ENCODE peak calls at places on chromosomes 2 and 18, in four cellular contexts. P, V, Q and O are unnamed samples.

GRCh38 chr2:75403991-75404428 is 156.7 kb downstream of the EVA1A start:
- DNase-seq in P (peak; percentile 59), V (peak; percentile 37), Q (peak; percentile 41), O (peak; percentile 89)

GRCh38 chr2:34831096-34831495 is 1232.0 kb upstream of the FAM98A start:
- DNase-seq in P (no peak), V (no peak), Q (no peak), O (no peak)

GRCh38 chr2:222946700-222947278 is 86.0 kb downstream of the ACSL3 start:
- DNase-seq in Q (peak; percentile 54), P (peak; percentile 40), V (no peak), O (no peak)

GRCh38 chr2:99840831-99841230 is 301.6 kb downstream of the AFF3 start:
- DNase-seq in Q (peak; percentile 54), V (no peak), P (no peak), O (no peak)

GRCh38 chr2:168727904-168728470 is 74.5 kb upstream of the NOSTRIN start:
- DNase-seq in P (no peak), Q (peak; percentile 63), V (no peak), O (no peak)

GRCh38 chr2:167310442-167310841 is 422.2 kb downstream of the XIRP2 start:
- DNase-seq in V (no peak), Q (peak; percentile 17), P (no peak), O (no peak)

GRCh38 chr2:14199040-14199439 is 433.5 kb upstream of the LRATD1 start:
- DNase-seq in P (no peak), V (no peak), Q (peak; percentile 15), O (no peak)

GRCh38 chr2:190649798-190650390 is 1.0 kb downstream of the NAB1 start:
- DNase-seq in V (no peak), Q (peak; percentile 50), P (peak; percentile 43), O (peak; percentile 63)

GRCh38 chr18:58894937-58895336 is 30.3 kb downstream of the ZNF532 start:
- DNase-seq in Q (no peak), P (no peak), V (no peak), O (no peak)

GRCh38 chr2:214593723-214594122 is 182.9 kb downstream of the VWC2L start:
- DNase-seq in V (no peak), P (peak; percentile 93), Q (peak; percentile 92), O (no peak)

GRCh38 chr2:97748397-97748796 is 35.0 kb downstream of the ZAP70 start:
- DNase-seq in Q (no peak), V (peak; percentile 57), P (no peak), O (peak; percentile 85)

GRCh38 chr18:7116832-7117389 is 686 bp downstream of the LAMA1 start:
- DNase-seq in P (no peak), Q (peak; percentile 9), V (no peak), O (no peak)
- H3K4me3 ChIP-seq in P (peak overlapping the region; percentile 65), Q (peak overlapping the region; percentile 68), V (no peak overlapping the region), O (no peak overlapping the region)

GRCh38 chr2:47073217-47073616 is 81.9 kb downstream of the STPG4 start:
- DNase-seq in Q (no peak), V (no peak), P (no peak), O (no peak)

GRCh38 chr2:47074691-47075090 is 80.4 kb downstream of the STPG4 start:
- DNase-seq in Q (no peak), V (no peak), P (no peak), O (no peak)

GRCh38 chr2:47072018-47072691 is 83.0 kb downstream of the STPG4 start:
- DNase-seq in P (peak; percentile 70), Q (peak; percentile 98), V (no peak), O (no peak)

GRCh38 chr2:47072728-47073191 is 82.3 kb downstream of the STPG4 start:
- DNase-seq in P (no peak), Q (no peak), V (no peak), O (peak; percentile 65)

GRCh38 chr2:47073641-47074040 is 81.5 kb downstream of the STPG4 start:
- DNase-seq in V (no peak), Q (no peak), P (no peak), O (no peak)
- H3K27ac ChIP-seq in V (no peak overlapping the region), Q (peak overlapping the region; percentile 95), P (no peak overlapping the region), O (no peak overlapping the region)

DNA sequence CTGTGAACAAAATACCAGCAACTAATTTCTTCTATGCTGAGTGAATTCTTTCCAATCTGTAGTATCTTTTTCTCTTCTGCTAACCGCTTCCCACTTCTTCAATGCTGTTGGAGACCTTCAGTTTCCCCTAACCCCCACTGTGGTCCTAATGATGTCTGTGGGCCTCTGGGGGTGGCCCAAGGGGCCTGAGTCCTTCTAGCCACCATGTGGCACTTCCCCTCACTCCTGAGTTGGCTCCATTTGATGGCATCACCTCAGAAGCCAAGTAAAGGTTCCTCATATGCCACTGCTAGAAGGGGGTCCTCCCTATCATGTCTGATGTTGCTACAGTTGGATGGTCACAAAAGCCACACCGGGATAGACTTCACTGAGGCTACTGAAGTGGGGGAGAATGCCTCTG is 37.5 kb downstream of the ARHGAP25 start:
- DNase-seq in Q (no peak), V (no peak), P (no peak), O (no peak)
- H3K4me1 ChIP-seq in Q (peaks cover 3% of the 10 kb centered on the region), V (peaks cover 97% of the 10 kb centered on the region), P (peaks cover 25% of the 10 kb centered on the region), O (peaks cover 100% of the 10 kb centered on the region)

GRCh38 chr18:48781990-48782368 is 168.8 kb downstream of the SMAD7 start:
- DNase-seq in Q (no peak), V (no peak), P (no peak), O (no peak)
- H3K4me3 ChIP-seq in Q (no peak overlapping the region), V (no peak overlapping the region), P (no peak overlapping the region), O (no peak overlapping the region)

GRCh38 chr2:29590211-29590610 is 331.2 kb downstream of the ALK start:
- DNase-seq in P (no peak), V (no peak), Q (no peak), O (no peak)

GRCh38 chr2:29583548-29584121 is 337.8 kb downstream of the ALK start:
- DNase-seq in Q (no peak), P (no peak), V (no peak), O (no peak)

GRCh38 chr2:29591600-29591999 is 329.8 kb downstream of the ALK start:
- DNase-seq in P (no peak), V (no peak), Q (no peak), O (no peak)

GRCh38 chr2:29587791-29588190 is 333.6 kb downstream of the ALK start:
- DNase-seq in P (peak; percentile 15), Q (peak; percentile 10), V (no peak), O (no peak)

DNA sequence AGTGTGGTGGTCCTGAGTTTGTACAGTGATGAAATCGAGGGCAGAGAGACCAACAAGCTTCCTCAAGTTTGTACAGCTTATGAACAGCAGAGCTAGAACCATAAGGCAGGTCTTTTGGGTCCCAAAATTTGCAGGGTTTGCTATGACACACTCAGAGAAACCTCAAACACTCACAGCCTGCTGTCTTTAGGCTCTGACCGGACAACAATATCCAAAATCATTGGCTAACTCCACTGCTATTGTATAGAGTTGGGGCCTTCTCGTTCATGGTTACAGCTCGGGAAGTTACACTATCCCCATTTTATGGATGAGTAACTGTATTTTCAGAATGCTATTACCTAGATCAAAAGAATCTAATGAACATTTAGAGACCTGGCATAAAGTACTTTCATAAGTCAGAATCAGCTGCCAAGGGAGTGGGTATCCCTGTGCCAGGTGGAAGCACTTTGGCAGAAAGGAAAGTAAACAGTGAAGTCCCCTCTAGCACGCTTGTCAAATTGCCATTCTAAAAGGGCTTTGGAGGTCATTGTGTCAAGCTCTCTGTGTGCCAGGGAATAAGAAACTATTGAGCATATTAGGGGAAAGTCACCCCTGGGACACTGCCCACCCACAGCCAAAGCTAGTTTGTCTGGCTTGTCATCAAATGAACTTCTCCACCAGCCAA is 331.8 kb downstream of the ALK start:
- DNase-seq in Q (no peak), P (no peak), V (no peak), O (no peak)
- H3K27ac ChIP-seq in Q (no peak overlapping the region), P (no peak overlapping the region), V (no peak overlapping the region), O (no peak overlapping the region)

DNA sequence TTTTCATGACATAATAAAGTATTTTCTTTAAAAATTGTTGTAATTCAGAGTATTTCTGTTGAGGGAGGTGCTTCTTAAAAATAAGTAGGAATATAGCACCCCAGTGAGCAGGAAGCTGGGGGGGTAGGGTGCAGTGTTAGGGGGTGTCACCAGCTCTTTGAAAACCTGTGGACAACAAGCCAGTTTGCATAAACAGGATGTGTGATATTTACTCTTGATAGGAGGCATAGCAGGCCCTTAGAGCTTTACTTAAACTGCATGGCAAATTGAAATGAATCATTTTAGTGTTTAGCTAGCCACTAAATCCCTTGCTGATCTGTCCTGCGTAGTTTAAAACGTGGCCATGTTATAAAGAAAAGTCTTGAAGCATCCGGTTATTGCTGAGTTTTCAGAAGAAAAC is 8.4 kb downstream of the TGIF1 start:
- DNase-seq in V (peak; percentile 36), Q (peak; percentile 22), P (peak; percentile 19), O (no peak)
- H3K4me1 ChIP-seq in V (peaks cover 61% of the 10 kb centered on the region), Q (peaks cover 12% of the 10 kb centered on the region), P (peaks cover 16% of the 10 kb centered on the region), O (peaks cover 33% of the 10 kb centered on the region)

DNA sequence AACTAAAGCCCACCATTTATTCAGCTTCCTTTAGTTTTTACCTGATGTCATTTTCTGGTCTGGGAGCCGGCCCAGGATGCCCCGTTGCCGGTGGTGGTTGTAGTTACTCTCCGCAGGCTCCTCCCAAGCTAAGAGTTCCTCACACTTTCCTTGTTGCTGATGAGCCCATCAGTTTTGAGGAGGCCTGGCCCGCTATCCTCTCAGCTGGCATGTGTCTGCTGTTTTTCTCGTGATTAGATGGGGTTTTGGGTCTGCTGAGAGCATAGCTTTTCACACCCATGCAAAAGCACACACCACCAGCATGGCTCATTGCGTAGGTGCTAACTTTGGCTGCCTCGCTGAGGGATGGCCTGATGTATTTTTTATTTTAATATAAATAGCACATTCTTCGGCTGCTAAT is 72.1 kb downstream of the PSMG2 start:
- DNase-seq in Q (no peak), P (no peak), V (no peak), O (no peak)
- H3K4me3 ChIP-seq in Q (no peak overlapping the region), P (no peak overlapping the region), V (peak overlapping the region; percentile 73), O (no peak overlapping the region)

GRCh38 chr2:233183869-233184418 is 67.5 kb upstream of the ATG16L1 start:
- DNase-seq in P (no peak), Q (no peak), V (no peak), O (no peak)

GRCh38 chr2:233178994-233179847 is 72.3 kb upstream of the ATG16L1 start:
- DNase-seq in V (no peak), Q (peak; percentile 26), P (no peak), O (no peak)

GRCh38 chr2:233184669-233185068 is 66.8 kb upstream of the ATG16L1 start:
- DNase-seq in Q (peak; percentile 26), P (no peak), V (no peak), O (no peak)

GRCh38 chr2:233185320-233185719 is 66.2 kb upstream of the ATG16L1 start:
- DNase-seq in P (no peak), Q (no peak), V (no peak), O (no peak)

DNA sequence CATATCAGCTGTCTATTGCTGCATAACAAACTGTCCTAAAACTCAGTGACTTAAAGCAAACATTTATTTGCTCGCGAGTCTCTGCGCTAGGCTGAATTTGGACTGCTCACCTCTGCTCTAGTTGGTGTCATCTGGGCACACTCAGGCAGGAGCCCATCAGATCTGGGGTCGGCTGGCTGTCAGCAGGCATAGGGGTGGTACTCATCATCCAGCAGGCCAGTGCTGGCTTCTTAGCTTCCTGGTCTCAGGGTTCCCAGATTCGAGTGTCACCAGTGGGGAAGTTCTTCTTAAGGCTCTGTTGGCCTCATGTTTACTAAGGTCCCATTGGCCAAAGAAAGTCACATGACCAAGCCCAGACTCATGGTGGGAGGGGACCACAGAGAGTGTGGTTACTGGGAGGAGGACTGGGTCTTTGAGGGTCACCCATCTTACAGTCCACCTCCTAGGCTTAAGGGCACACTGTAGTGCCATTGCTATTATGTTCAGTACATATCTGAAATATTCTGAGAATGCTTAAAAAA is 71.6 kb upstream of the ATG16L1 start:
- DNase-seq in P (no peak), V (no peak), Q (no peak), O (peak; percentile 51)
- H3K27ac ChIP-seq in P (no peak overlapping the region), V (no peak overlapping the region), Q (no peak overlapping the region), O (no peak overlapping the region)